ENCODE peak calls at places on chromosome 17, in six cellular contexts. F is A549, K is K562, B is GM12878, N is NB4, E is HepG2. O is an unnamed sample.

GRCh38 chr17:39687101-39687545 is 734 bp downstream of the PGAP3 start:
- DNase-seq in F (no peak), K (no peak), B (no peak), N (no peak), E (no peak), O (no peak)

GRCh38 chr17:40953876-40954275 is 12.9 kb downstream of the KRT39 start:
- DNase-seq in F (peak; percentile 21), K (no peak), B (no peak), N (no peak), E (no peak), O (no peak)

GRCh38 chr17:39194985-39195524 is 2.4 kb downstream of the CACNB1 start:
- DNase-seq in F (no peak), K (no peak), B (no peak), N (no peak), E (no peak), O (no peak)

GRCh38 chr17:31900877-31901276 is 631 bp downstream of the UTP6 start:
- DNase-seq in F (no peak), K (peak; percentile 35), B (no peak), N (peak; percentile 34), E (peak; percentile 16), O (no peak)

GRCh38 chr17:80910043-80910442 is 81.6 kb upstream of the CHMP6 start:
- DNase-seq in F (no peak), K (no peak), B (no peak), N (no peak), E (no peak), O (no peak)

GRCh38 chr17:50205111-50205821 is 3.8 kb upstream of the COL1A1 start:
- DNase-seq in F (no peak), K (no peak), B (no peak), N (no peak), E (no peak), O (no peak)

GRCh38 chr17:71472809-71473789 is 647.7 kb upstream of the SOX9 start:
- DNase-seq in F (peak; percentile 68), K (peak; percentile 5), B (no peak), N (peak; percentile 57), E (peak; percentile 65), O (no peak)

GRCh38 chr17:57557363-57557762 is 187.7 kb downstream of the CCDC182 start:
- DNase-seq in F (no peak), K (no peak), B (no peak), N (no peak), E (no peak), O (no peak)

GRCh38 chr17:79633937-79634813 is 23.3 kb upstream of the RBFOX3 start:
- DNase-seq in F (no peak), K (no peak), B (no peak), N (no peak), E (no peak), O (no peak)

GRCh38 chr17:56785396-56785795 is 48.3 kb downstream of the C17orf67 start:
- DNase-seq in F (no peak), K (no peak), B (no peak), N (no peak), E (no peak), O (no peak)

GRCh38 chr17:8354196-8354595 is 14.6 kb downstream of the ODF4 start:
- DNase-seq in F (no peak), K (no peak), B (no peak), N (no peak), E (no peak), O (peak; percentile 66)

GRCh38 chr17:8350339-8350738 is 10.7 kb downstream of the ODF4 start:
- DNase-seq in F (no peak), K (no peak), B (no peak), N (no peak), E (no peak), O (no peak)

GRCh38 chr17:8357910-8358309 is 18.3 kb downstream of the ODF4 start:
- DNase-seq in F (no peak), K (no peak), B (no peak), N (no peak), E (no peak), O (no peak)

DNA sequence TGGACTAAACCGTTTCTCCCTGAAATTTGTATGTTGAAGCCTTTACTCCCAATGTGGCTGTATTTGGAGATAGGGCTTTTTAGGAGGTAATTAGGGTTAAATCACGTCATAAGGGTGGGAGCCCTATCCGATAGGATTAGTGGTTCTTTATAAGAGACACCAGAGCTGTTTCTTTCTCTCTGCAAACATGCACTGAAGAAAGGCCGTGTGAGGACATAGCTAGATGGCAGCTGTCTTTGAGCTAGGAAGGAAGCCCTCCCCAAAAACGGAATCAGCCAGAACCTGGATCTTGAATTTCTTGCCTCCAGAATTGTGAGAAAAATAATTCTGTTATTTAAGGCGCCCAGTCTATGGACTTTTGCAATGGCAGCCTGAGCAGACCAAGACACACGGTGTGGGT is 14.1 kb downstream of the ODF4 start:
- DNase-seq in F (no peak), K (no peak), B (no peak), N (no peak), E (no peak), O (no peak)
- TF ChIP-seq POLR2A in F (no peak), K (no peak), B (no peak), N (no peak), E (no peak), O (no peak)

GRCh38 chr17:44005527-44005864 is 1.1 kb downstream of the NAGS start:
- DNase-seq in F (no peak), K (no peak), B (no peak), N (no peak), E (no peak), O (no peak)
- H3K4me3 ChIP-seq in F (no peak overlapping the region), K (no peak overlapping the region), B (no peak overlapping the region), N (no peak overlapping the region), E (peak overlapping the region; percentile 80), O (peak overlapping the region; percentile 51)

GRCh38 chr17:30091771-30092170 is 24.8 kb upstream of the NSRP1 start:
- DNase-seq in F (peak; percentile 24), K (no peak), B (no peak), N (no peak), E (no peak), O (peak; percentile 56)

GRCh38 chr17:30091166-30091670 is 25.4 kb upstream of the NSRP1 start:
- DNase-seq in F (no peak), K (no peak), B (no peak), N (no peak), E (no peak), O (no peak)

GRCh38 chr17:30093463-30094147 is 23.0 kb upstream of the NSRP1 start:
- DNase-seq in F (peak; percentile 63), K (peak; percentile 79), B (peak; percentile 32), N (peak; percentile 78), E (peak; percentile 49), O (peak; percentile 72)

GRCh38 chr17:30092886-30093285 is 23.7 kb upstream of the NSRP1 start:
- DNase-seq in F (no peak), K (no peak), B (no peak), N (no peak), E (no peak), O (no peak)

DNA sequence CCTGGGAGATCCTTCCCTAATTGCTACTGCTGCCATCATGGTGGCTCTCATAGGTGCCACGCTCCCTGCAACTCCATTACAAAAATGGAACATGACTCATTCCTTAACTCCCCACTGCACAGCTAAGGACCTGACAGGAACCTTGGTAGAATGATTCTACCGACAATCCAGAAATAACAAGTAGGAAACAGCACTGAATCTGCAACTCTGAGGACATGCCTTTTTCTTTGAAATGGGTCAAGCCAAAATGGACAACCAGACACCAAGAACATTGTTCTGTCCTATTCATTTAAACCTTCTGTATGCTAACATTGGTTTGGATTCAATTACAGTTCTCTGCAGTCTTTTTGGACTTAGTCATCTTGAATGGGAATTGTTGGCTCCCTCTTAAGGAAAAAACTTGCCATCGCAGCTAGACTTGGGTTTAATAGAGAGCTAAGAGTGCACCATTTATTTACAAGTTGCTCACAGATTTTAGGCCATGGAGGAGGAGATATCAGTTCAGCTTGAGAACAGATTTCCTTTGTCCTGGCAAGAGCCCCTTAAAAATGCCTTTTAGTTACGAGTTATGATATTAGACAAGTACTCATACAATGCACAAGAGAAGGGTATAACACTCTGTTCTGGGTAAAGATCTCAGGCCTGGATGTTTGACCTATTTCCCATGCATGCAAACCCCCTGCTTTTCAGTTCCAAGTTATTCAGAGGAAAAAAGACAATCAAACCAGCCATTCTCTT is 20.9 kb upstream of the NSRP1 start:
- DNase-seq in F (peak; percentile 79), K (peak; percentile 50), B (peak; percentile 36), N (peak; percentile 77), E (peak; percentile 64), O (peak; percentile 76)
- TF ChIP-seq MYC in F (no peak), K (no peak), B (no peak), N (no peak), E (no peak), O (no peak)

GRCh38 chr17:68288375-68288774 is 2.6 kb downstream of the SLC16A6 start:
- DNase-seq in F (no peak), K (peak; percentile 40), B (peak; percentile 78), N (peak; percentile 76), E (no peak), O (no peak)
- TF ChIP-seq POLR2A in F (no peak), K (no peak), B (no peak), N (no peak), E (no peak), O (no peak)

DNA sequence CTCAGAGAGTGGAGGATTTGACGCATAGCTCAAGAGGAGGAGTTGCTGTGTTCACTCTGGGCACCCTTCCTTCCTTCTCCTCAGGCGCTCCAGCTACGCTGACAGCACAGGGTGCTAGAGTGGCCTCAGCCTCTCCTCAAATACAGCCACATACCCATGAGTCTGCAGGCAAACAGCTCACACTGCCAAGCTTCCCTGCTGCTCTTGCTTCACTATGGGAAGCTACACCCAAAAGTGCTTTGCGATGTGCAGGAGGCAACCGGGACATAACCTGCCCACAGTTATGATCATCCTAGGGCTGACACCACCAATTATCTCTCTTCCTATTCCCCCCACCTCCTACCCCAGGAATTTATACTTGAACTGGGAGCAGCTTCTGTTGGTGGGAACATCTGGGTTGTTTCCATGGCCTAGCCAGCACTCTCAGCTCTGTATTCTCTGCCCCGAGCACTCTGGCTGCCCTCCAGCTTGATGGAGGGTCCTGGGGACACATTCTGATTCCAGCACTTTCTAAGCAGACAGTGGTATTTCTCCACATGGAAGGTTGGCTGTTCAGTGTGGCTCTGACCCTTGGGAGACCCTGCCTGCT is 40.3 kb upstream of the SREBF1 start:
- DNase-seq in F (no peak), K (no peak), B (no peak), N (no peak), E (no peak), O (no peak)
- H3K4me3 ChIP-seq in F (no peak overlapping the region), K (no peak overlapping the region), B (no peak overlapping the region), N (no peak overlapping the region), E (no peak overlapping the region), O (no peak overlapping the region)

O was measured in endothelial cell of umbilical vein.